ENCODE peak calls at places on chromosome 12, in five cellular contexts. H, R, W, Q and A are unnamed samples.

GRCh38 chr12:508795-509194 is 49.1 kb downstream of the B4GALNT3 start:
- DNase-seq in Q (no peak), R (no peak), H (no peak), W (no peak), A (no peak)

GRCh38 chr12:58419905-58420304 is 478.5 kb downstream of the ATP23 start:
- DNase-seq in R (no peak), W (peak; percentile 55), H (no peak), Q (no peak), A (no peak)

GRCh38 chr12:124543052-124543590 is 24.3 kb downstream of the NCOR2 start:
- DNase-seq in R (no peak), W (peak; percentile 67), Q (no peak), H (no peak), A (no peak)

GRCh38 chr12:114013601-114014345 is 47.6 kb upstream of the RBM19 start:
- DNase-seq in Q (peak; percentile 42), R (no peak), W (peak; percentile 60), H (no peak), A (peak; percentile 22)

GRCh38 chr12:105275997-105276760 is 40.2 kb upstream of the APPL2 start:
- DNase-seq in W (no peak), R (no peak), Q (no peak), H (no peak), A (no peak)

GRCh38 chr12:70459786-70460185 is 93.7 kb downstream of the KCNMB4 start:
- DNase-seq in W (no peak), H (no peak), R (no peak), Q (no peak), A (no peak)

GRCh38 chr12:119312904-119313303 is 21.6 kb upstream of the CCDC60 start:
- DNase-seq in R (no peak), Q (no peak), H (no peak), W (no peak), A (no peak)

GRCh38 chr12:44217146-44217883 is 381.4 kb downstream of the TMEM117 start:
- DNase-seq in R (no peak), H (no peak), W (no peak), Q (no peak), A (no peak)

GRCh38 chr12:79206871-79207270 is 342.3 kb downstream of the SYT1 start:
- DNase-seq in Q (no peak), W (no peak), H (no peak), R (no peak), A (no peak)

GRCh38 chr12:123990512-123990911 is 17.5 kb downstream of the ZNF664 start:
- DNase-seq in R (peak; percentile 79), Q (peak; percentile 88), H (no peak), W (peak; percentile 67), A (no peak)

GRCh38 chr12:14751987-14752386 is 51.3 kb downstream of the WBP11 start:
- DNase-seq in H (no peak), R (no peak), W (no peak), Q (no peak), A (no peak)

GRCh38 chr12:131831635-131832041 is 3.4 kb downstream of the MMP17 start:
- DNase-seq in H (no peak), W (peak; percentile 85), R (peak; percentile 60), Q (peak; percentile 92), A (no peak)

GRCh38 chr12:132435486-132436187 is 54.3 kb upstream of the FBRSL1 start:
- DNase-seq in H (no peak), R (no peak), W (no peak), Q (no peak), A (no peak)

GRCh38 chr12:21111733-21112132 is 19.3 kb upstream of the SLCO1B1 start:
- DNase-seq in H (no peak), R (no peak), W (no peak), Q (no peak), A (no peak)

DNA sequence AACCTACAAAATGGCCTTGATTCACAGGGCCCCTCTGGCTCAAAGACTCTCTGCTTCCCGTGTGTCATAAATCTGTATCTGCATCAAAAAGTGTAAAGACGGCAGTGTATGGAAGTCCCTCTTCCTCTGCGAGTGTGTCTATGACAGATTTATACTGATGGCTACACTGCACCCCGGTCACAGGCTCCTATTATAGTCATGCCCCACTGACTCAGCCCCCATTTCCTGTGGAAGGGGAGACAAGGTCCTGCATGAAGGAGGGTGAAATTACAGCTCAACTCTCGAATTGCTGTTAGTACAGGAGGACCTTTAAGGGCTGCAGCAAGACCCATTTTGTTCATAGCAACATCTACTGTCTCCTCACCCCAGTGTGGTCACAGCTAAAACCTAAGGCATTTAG is 68.6 kb downstream of the HMGA2 start:
- DNase-seq in W (peak; percentile 88), H (no peak), R (peak; percentile 63), Q (peak; percentile 63), A (no peak)
- H3K4me3 ChIP-seq in W (peak overlapping the region; percentile 63), H (no peak overlapping the region), R (no peak overlapping the region), Q (no peak overlapping the region), A (no peak overlapping the region)

DNA sequence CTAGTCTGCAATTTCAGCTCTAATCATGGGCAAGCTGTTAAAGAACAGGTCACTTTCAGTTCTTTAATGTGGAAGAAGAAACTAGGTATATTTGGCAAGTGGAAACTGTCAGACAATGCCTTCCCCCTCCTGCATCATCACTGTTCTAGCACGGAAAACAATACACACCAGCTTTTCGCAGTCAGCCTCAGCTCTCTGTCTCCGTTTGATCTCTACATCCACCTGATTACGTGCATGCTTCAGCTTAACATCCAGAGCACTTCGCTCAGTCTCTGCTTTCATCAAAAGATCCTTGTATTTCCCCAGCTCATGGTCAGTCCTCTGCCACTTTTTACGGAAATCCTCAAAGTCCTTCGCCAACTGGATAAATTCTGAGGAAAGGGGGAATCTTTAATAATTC is 19.0 kb downstream of the RACGAP1 start:
- DNase-seq in H (no peak), W (no peak), R (no peak), Q (no peak), A (no peak)
- H3K4me3 ChIP-seq in H (no peak overlapping the region), W (no peak overlapping the region), R (no peak overlapping the region), Q (no peak overlapping the region), A (no peak overlapping the region)

GRCh38 chr12:120394483-120395367 is 25.8 kb upstream of the MSI1 start:
- DNase-seq in Q (no peak), R (no peak), H (no peak), W (no peak), A (no peak)

GRCh38 chr12:120390540-120391120 is 21.7 kb upstream of the MSI1 start:
- DNase-seq in H (no peak), Q (no peak), R (no peak), W (no peak), A (no peak)

GRCh38 chr12:120388711-120389431 is 19.9 kb upstream of the MSI1 start:
- DNase-seq in H (no peak), Q (no peak), W (peak; percentile 12), R (no peak), A (no peak)
- H3K4me3 ChIP-seq in H (no peak overlapping the region), Q (no peak overlapping the region), W (no peak overlapping the region), R (no peak overlapping the region), A (no peak overlapping the region)

GRCh38 chr12:48356041-48356768 is 5.5 kb upstream of the ZNF641 start:
- DNase-seq in H (no peak), W (peak; percentile 17), R (no peak), Q (no peak), A (no peak)
- H3K4me3 ChIP-seq in H (no peak overlapping the region), W (no peak overlapping the region), R (no peak overlapping the region), Q (no peak overlapping the region), A (no peak overlapping the region)

GRCh38 chr12:51818086-51818485 is 30.4 kb downstream of the FIGNL2 start:
- DNase-seq in W (no peak), H (no peak), Q (no peak), R (no peak), A (no peak)

GRCh38 chr12:51817027-51817953 is 31.2 kb downstream of the FIGNL2 start:
- DNase-seq in W (no peak), Q (no peak), R (no peak), H (no peak), A (no peak)

GRCh38 chr12:51819851-51820720 is 28.4 kb downstream of the FIGNL2 start:
- DNase-seq in R (no peak), W (peak; percentile 80), H (no peak), Q (no peak), A (no peak)

GRCh38 chr12:51820721-51821422 is 27.6 kb downstream of the FIGNL2 start:
- DNase-seq in H (peak; percentile 48), W (peak; percentile 86), R (no peak), Q (peak; percentile 45), A (peak; percentile 79)

DNA sequence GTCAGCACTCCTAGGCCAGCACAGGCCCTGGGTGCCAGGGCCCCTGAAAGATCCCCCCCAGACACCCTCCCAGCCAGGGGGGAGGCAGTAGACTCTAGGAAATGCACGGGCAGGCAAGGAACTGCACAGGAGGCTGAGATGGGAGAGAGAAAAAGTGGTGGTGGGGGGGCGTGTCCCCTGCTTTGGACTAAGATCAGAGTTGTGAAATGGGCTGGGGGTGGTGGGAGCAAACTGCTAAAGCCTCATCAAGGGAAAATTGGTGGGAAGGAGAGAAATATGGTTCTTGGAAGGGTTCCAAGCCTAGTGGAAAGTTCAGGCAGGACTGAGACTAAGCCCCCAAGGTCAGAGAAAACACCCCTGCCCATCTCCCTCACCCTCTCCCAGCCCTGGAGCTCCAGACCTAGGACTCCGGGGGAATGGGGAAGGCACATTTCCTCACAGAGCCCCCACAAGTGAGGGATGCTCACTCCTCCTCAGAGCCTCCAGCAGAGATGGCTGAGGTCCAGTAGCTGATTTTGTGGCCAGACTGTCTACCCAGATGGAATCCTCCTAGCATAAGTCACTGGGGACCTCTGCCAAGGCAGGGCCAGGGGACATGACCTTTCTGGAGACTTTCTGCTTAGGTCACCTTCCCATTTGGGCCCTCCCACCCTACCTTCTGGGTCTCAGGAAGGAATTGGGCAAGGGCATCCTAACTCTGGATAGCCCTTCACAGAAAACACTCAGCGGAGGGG is 29.8 kb downstream of the FIGNL2 start:
- DNase-seq in R (peak; percentile 79), W (peak; percentile 92), Q (peak; percentile 72), H (no peak), A (no peak)
- H3K4me3 ChIP-seq in R (no peak overlapping the region), W (peak overlapping the region; percentile 86), Q (no peak overlapping the region), H (no peak overlapping the region), A (no peak overlapping the region)